ENCODE peak calls at places on chromosomes 5 and 9, in nine cellular contexts. One of them, this sample, is unnamed.

GRCh38 chr5:179241175-179241574 is 104.1 kb downstream of the ADAMTS2 start:
- DNase-seq in mucosa of descending colon: no peak
- DNase-seq in astrocyte: no peak
- DNase-seq in omental fat pad: no peak
- DNase-seq in AG04449: no peak
- DNase-seq in hepatocyte: no peak
- DNase-seq in astrocyte of the cerebellum: no peak
- DNase-seq in CD8-positive, alpha-beta T cell: no peak
- DNase-seq in ascending aorta: peak
- DNase-seq in this sample: no peak

GRCh38 chr5:65480306-65480865 is 1.3 kb downstream of the ADAMTS6 start:
- DNase-seq in mucosa of descending colon: peak
- DNase-seq in astrocyte: peak
- DNase-seq in omental fat pad: peak
- DNase-seq in AG04449: no peak
- DNase-seq in hepatocyte: peak
- DNase-seq in astrocyte of the cerebellum: peak
- DNase-seq in CD8-positive, alpha-beta T cell: no peak
- DNase-seq in ascending aorta: peak
- DNase-seq in this sample: peak

GRCh38 chr5:142587354-142587965 is 98.4 kb downstream of the FGF1 start:
- DNase-seq in mucosa of descending colon: no peak
- DNase-seq in astrocyte: no peak
- DNase-seq in omental fat pad: no peak
- DNase-seq in AG04449: no peak
- DNase-seq in hepatocyte: peak
- DNase-seq in astrocyte of the cerebellum: no peak
- DNase-seq in CD8-positive, alpha-beta T cell: no peak
- DNase-seq in ascending aorta: no peak
- DNase-seq in this sample: peak

GRCh38 chr5:97623441-97623840 is 440.4 kb upstream of the RIOK2 start:
- DNase-seq in mucosa of descending colon: no peak
- DNase-seq in astrocyte: no peak
- DNase-seq in omental fat pad: no peak
- DNase-seq in AG04449: no peak
- DNase-seq in hepatocyte: no peak
- DNase-seq in astrocyte of the cerebellum: no peak
- DNase-seq in CD8-positive, alpha-beta T cell: no peak
- DNase-seq in ascending aorta: no peak
- DNase-seq in this sample: no peak

GRCh38 chr5:10760976-10761841 is at the start of gene DAP:
- DNase-seq in mucosa of descending colon: peak
- DNase-seq in astrocyte: peak
- DNase-seq in omental fat pad: peak
- DNase-seq in AG04449: no peak
- DNase-seq in hepatocyte: peak
- DNase-seq in astrocyte of the cerebellum: peak
- DNase-seq in CD8-positive, alpha-beta T cell: peak
- DNase-seq in ascending aorta: peak
- DNase-seq in this sample: peak

GRCh38 chr5:168364151-168364661 is 72.8 kb downstream of the WWC1 start:
- DNase-seq in mucosa of descending colon: no peak
- DNase-seq in astrocyte: peak
- DNase-seq in omental fat pad: no peak
- DNase-seq in AG04449: no peak
- DNase-seq in hepatocyte: no peak
- DNase-seq in astrocyte of the cerebellum: peak
- DNase-seq in CD8-positive, alpha-beta T cell: no peak
- DNase-seq in ascending aorta: peak
- DNase-seq in this sample: peak

GRCh38 chr5:179827684-179828083 is 7.0 kb downstream of the SQSTM1 start:
- DNase-seq in mucosa of descending colon: peak
- DNase-seq in astrocyte: no peak
- DNase-seq in omental fat pad: no peak
- DNase-seq in AG04449: no peak
- DNase-seq in hepatocyte: no peak
- DNase-seq in astrocyte of the cerebellum: no peak
- DNase-seq in CD8-positive, alpha-beta T cell: no peak
- DNase-seq in ascending aorta: no peak
- DNase-seq in this sample: peak

GRCh38 chr5:138692370-138692769 is 60.9 kb upstream of the CTNNA1 start:
- DNase-seq in mucosa of descending colon: no peak
- DNase-seq in astrocyte: no peak
- DNase-seq in omental fat pad: no peak
- DNase-seq in AG04449: no peak
- DNase-seq in hepatocyte: no peak
- DNase-seq in astrocyte of the cerebellum: no peak
- DNase-seq in CD8-positive, alpha-beta T cell: no peak
- DNase-seq in ascending aorta: no peak
- DNase-seq in this sample: no peak

GRCh38 chr5:28734396-28734795 is 1696.0 kb upstream of the CDH9 start:
- DNase-seq in mucosa of descending colon: no peak
- DNase-seq in astrocyte: no peak
- DNase-seq in omental fat pad: no peak
- DNase-seq in AG04449: no peak
- DNase-seq in hepatocyte: no peak
- DNase-seq in astrocyte of the cerebellum: peak
- DNase-seq in CD8-positive, alpha-beta T cell: no peak
- DNase-seq in ascending aorta: no peak
- DNase-seq in this sample: no peak

GRCh38 chr9:18788256-18788655 is 244.8 kb downstream of the SAXO1 start:
- DNase-seq in mucosa of descending colon: no peak
- DNase-seq in astrocyte: no peak
- DNase-seq in omental fat pad: no peak
- DNase-seq in AG04449: no peak
- DNase-seq in hepatocyte: no peak
- DNase-seq in astrocyte of the cerebellum: no peak
- DNase-seq in CD8-positive, alpha-beta T cell: no peak
- DNase-seq in ascending aorta: no peak
- DNase-seq in this sample: no peak

GRCh38 chr5:94481059-94481458 is 137.3 kb downstream of the KIAA0825 start:
- DNase-seq in mucosa of descending colon: no peak
- DNase-seq in astrocyte: no peak
- DNase-seq in omental fat pad: no peak
- DNase-seq in AG04449: no peak
- DNase-seq in hepatocyte: no peak
- DNase-seq in astrocyte of the cerebellum: no peak
- DNase-seq in CD8-positive, alpha-beta T cell: no peak
- DNase-seq in ascending aorta: no peak
- DNase-seq in this sample: no peak

GRCh38 chr5:124742983-124743533 is 3.4 kb downstream of the ZNF608 start:
- DNase-seq in mucosa of descending colon: no peak
- DNase-seq in astrocyte: peak
- DNase-seq in omental fat pad: no peak
- DNase-seq in AG04449: no peak
- DNase-seq in hepatocyte: peak
- DNase-seq in astrocyte of the cerebellum: peak
- DNase-seq in CD8-positive, alpha-beta T cell: no peak
- DNase-seq in ascending aorta: no peak
- DNase-seq in this sample: peak

DNA sequence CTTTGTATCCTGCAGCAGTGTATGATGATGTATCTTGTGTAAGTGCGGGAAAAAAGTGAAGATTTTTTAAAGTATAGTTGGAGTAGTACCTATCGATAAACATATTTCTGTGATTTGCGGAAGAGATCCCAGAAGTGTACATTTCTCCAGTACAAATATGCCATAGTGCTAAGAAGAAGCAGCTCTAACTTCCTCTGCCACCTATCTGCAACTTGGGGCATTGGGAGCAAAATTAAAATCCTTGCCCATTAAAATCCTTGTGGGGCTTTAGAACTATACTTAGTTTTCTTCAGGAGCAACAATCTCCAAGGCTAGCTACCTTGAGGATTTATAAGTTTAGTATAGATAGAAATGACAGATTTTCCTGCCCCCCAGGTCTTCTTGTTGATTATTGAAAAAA is 123.7 kb downstream of the VCAN start:
- DNase-seq in mucosa of descending colon: no peak
- DNase-seq in astrocyte: no peak
- DNase-seq in omental fat pad: no peak
- DNase-seq in AG04449: no peak
- DNase-seq in hepatocyte: no peak
- DNase-seq in astrocyte of the cerebellum: no peak
- DNase-seq in CD8-positive, alpha-beta T cell: no peak
- DNase-seq in ascending aorta: no peak
- DNase-seq in this sample: no peak
- TF ChIP-seq CTCF in mucosa of descending colon: no peak
- TF ChIP-seq CTCF in astrocyte: peak
- TF ChIP-seq CTCF in omental fat pad: no peak
- TF ChIP-seq CTCF in AG04449: no peak
- TF ChIP-seq CTCF in hepatocyte: no peak
- TF ChIP-seq CTCF in astrocyte of the cerebellum: peak
- TF ChIP-seq CTCF in CD8-positive, alpha-beta T cell: no peak
- TF ChIP-seq CTCF in ascending aorta: no peak
- TF ChIP-seq CTCF in this sample: peak

GRCh38 chr5:6711409-6712135 is 1.7 kb upstream of the TENT4A start:
- DNase-seq in mucosa of descending colon: no peak
- DNase-seq in astrocyte: no peak
- DNase-seq in omental fat pad: no peak
- DNase-seq in AG04449: no peak
- DNase-seq in hepatocyte: no peak
- DNase-seq in astrocyte of the cerebellum: no peak
- DNase-seq in CD8-positive, alpha-beta T cell: no peak
- DNase-seq in ascending aorta: peak
- DNase-seq in this sample: no peak

GRCh38 chr5:6713274-6714181 is at the start of gene TENT4A:
- DNase-seq in mucosa of descending colon: peak
- DNase-seq in astrocyte: peak
- DNase-seq in omental fat pad: no peak
- DNase-seq in AG04449: no peak
- DNase-seq in hepatocyte: peak
- DNase-seq in astrocyte of the cerebellum: no peak
- DNase-seq in CD8-positive, alpha-beta T cell: no peak
- DNase-seq in ascending aorta: peak
- DNase-seq in this sample: no peak

GRCh38 chr5:6712582-6713273 is 504 bp upstream of the TENT4A start:
- DNase-seq in mucosa of descending colon: peak
- DNase-seq in astrocyte: no peak
- DNase-seq in omental fat pad: peak
- DNase-seq in AG04449: peak
- DNase-seq in hepatocyte: peak
- DNase-seq in astrocyte of the cerebellum: peak
- DNase-seq in CD8-positive, alpha-beta T cell: peak
- DNase-seq in ascending aorta: peak
- DNase-seq in this sample: peak

GRCh38 chr5:6710551-6711318 is 2.5 kb upstream of the TENT4A start:
- DNase-seq in mucosa of descending colon: no peak
- DNase-seq in astrocyte: no peak
- DNase-seq in omental fat pad: no peak
- DNase-seq in AG04449: no peak
- DNase-seq in hepatocyte: no peak
- DNase-seq in astrocyte of the cerebellum: no peak
- DNase-seq in CD8-positive, alpha-beta T cell: no peak
- DNase-seq in ascending aorta: no peak
- DNase-seq in this sample: no peak

DNA sequence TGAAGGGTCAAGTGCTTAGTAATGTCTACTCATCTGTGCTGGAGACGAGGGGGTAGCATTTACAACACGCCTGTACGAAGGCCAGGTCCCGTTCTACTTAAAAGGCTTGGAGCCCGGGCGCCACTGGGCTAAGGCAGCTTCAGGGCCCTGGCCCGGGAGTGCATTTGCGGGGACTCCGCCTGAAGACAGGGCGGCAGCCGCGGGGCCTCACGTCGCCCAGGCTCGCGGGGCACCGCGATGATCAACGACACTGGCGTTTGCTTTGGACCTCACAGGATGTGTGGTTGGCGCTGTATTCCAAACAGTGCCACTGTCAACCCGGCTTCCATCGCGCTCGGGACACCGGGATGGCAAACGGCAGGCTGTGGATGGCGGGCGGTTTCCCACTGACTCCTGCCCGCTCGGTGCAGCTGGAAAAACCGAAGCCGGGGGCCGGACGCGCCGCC is 1.1 kb upstream of the TENT4A start:
- DNase-seq in mucosa of descending colon: peak
- DNase-seq in astrocyte: peak
- DNase-seq in omental fat pad: no peak
- DNase-seq in AG04449: no peak
- DNase-seq in hepatocyte: peak
- DNase-seq in astrocyte of the cerebellum: no peak
- DNase-seq in CD8-positive, alpha-beta T cell: no peak
- DNase-seq in ascending aorta: peak
- DNase-seq in this sample: peak
- TF ChIP-seq CTCF in mucosa of descending colon: no peak
- TF ChIP-seq CTCF in astrocyte: peak
- TF ChIP-seq CTCF in omental fat pad: no peak
- TF ChIP-seq CTCF in AG04449: no peak
- TF ChIP-seq CTCF in hepatocyte: peak
- TF ChIP-seq CTCF in astrocyte of the cerebellum: peak
- TF ChIP-seq CTCF in CD8-positive, alpha-beta T cell: no peak
- TF ChIP-seq CTCF in ascending aorta: peak
- TF ChIP-seq CTCF in this sample: peak

GRCh38 chr5:21665525-21665924 is 1187.6 kb downstream of the CDH12 start:
- DNase-seq in mucosa of descending colon: no peak
- DNase-seq in astrocyte: no peak
- DNase-seq in omental fat pad: no peak
- DNase-seq in AG04449: no peak
- DNase-seq in hepatocyte: no peak
- DNase-seq in astrocyte of the cerebellum: no peak
- DNase-seq in CD8-positive, alpha-beta T cell: no peak
- DNase-seq in ascending aorta: no peak
- DNase-seq in this sample: no peak

GRCh38 chr5:21661129-21661528 is 1192.0 kb downstream of the CDH12 start:
- DNase-seq in mucosa of descending colon: no peak
- DNase-seq in astrocyte: no peak
- DNase-seq in omental fat pad: no peak
- DNase-seq in AG04449: peak
- DNase-seq in hepatocyte: no peak
- DNase-seq in astrocyte of the cerebellum: no peak
- DNase-seq in CD8-positive, alpha-beta T cell: no peak
- DNase-seq in ascending aorta: no peak
- DNase-seq in this sample: no peak

DNA sequence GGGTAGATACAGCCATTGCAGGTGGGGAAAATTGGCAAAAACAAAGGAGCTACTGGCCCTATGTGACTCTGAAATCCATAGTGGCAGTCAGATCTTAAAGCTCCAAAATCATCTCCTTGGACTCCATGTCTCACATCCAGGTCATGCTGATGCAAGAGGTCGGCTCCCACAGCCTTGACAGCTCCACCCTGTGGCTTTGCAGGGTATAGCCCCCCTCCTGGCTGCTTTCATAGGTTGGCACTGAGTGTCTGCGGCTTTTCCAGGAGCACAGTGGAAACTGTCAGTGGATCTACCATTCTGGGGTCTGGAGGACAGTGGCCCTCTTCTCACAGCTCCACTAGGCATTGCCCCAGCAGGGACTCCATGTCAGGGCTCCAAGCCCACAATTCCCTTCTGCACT is 1190.1 kb downstream of the CDH12 start:
- DNase-seq in mucosa of descending colon: no peak
- DNase-seq in astrocyte: no peak
- DNase-seq in omental fat pad: no peak
- DNase-seq in AG04449: no peak
- DNase-seq in hepatocyte: no peak
- DNase-seq in astrocyte of the cerebellum: no peak
- DNase-seq in CD8-positive, alpha-beta T cell: no peak
- DNase-seq in ascending aorta: no peak
- DNase-seq in this sample: no peak
- TF ChIP-seq CTCF in mucosa of descending colon: no peak
- TF ChIP-seq CTCF in astrocyte: no peak
- TF ChIP-seq CTCF in omental fat pad: no peak
- TF ChIP-seq CTCF in AG04449: no peak
- TF ChIP-seq CTCF in hepatocyte: no peak
- TF ChIP-seq CTCF in astrocyte of the cerebellum: no peak
- TF ChIP-seq CTCF in CD8-positive, alpha-beta T cell: no peak
- TF ChIP-seq CTCF in ascending aorta: no peak
- TF ChIP-seq CTCF in this sample: no peak

GRCh38 chr9:89477811-89478583 is 19.9 kb downstream of the SEMA4D start:
- DNase-seq in mucosa of descending colon: peak
- DNase-seq in astrocyte: peak
- DNase-seq in omental fat pad: no peak
- DNase-seq in AG04449: no peak
- DNase-seq in hepatocyte: peak
- DNase-seq in astrocyte of the cerebellum: peak
- DNase-seq in CD8-positive, alpha-beta T cell: no peak
- DNase-seq in ascending aorta: no peak
- DNase-seq in this sample: no peak
- TF ChIP-seq CTCF in mucosa of descending colon: no peak
- TF ChIP-seq CTCF in astrocyte: no peak
- TF ChIP-seq CTCF in omental fat pad: no peak
- TF ChIP-seq CTCF in AG04449: no peak
- TF ChIP-seq CTCF in hepatocyte: no peak
- TF ChIP-seq CTCF in astrocyte of the cerebellum: no peak
- TF ChIP-seq CTCF in CD8-positive, alpha-beta T cell: no peak
- TF ChIP-seq CTCF in ascending aorta: no peak
- TF ChIP-seq CTCF in this sample: no peak

This sample was measured in HFFc6.